ENCODE peak calls at places on chromosomes 3 and 15, in six cellular contexts. One of them, this sample, is unnamed.

GRCh38 chr3:57956119-57956832 is 51.9 kb upstream of the FLNB start:
- DNase-seq in GM18507: no peak
- DNase-seq in cerebellar nuclear complex: no peak
- DNase-seq in cardiac septum: no peak
- DNase-seq in lung microvascular endothelial cell: peak
- DNase-seq in HTR-8/SVneo: no peak
- DNase-seq in this sample: no peak

GRCh38 chr3:148790841-148791240 is 36.8 kb upstream of the CPB1 start:
- DNase-seq in GM18507: no peak
- DNase-seq in cerebellar nuclear complex: no peak
- DNase-seq in cardiac septum: no peak
- DNase-seq in lung microvascular endothelial cell: no peak
- DNase-seq in HTR-8/SVneo: no peak
- DNase-seq in this sample: no peak

GRCh38 chr3:63727248-63727647 is 74.8 kb downstream of the SNTN start:
- DNase-seq in GM18507: no peak
- DNase-seq in cerebellar nuclear complex: no peak
- DNase-seq in cardiac septum: no peak
- DNase-seq in lung microvascular endothelial cell: no peak
- DNase-seq in HTR-8/SVneo: no peak
- DNase-seq in this sample: no peak

GRCh38 chr3:100123112-100123511 is 8.8 kb upstream of the FILIP1L start:
- DNase-seq in GM18507: no peak
- DNase-seq in cerebellar nuclear complex: no peak
- DNase-seq in cardiac septum: no peak
- DNase-seq in lung microvascular endothelial cell: no peak
- DNase-seq in HTR-8/SVneo: no peak
- DNase-seq in this sample: no peak

GRCh38 chr3:191239439-191240035 is 40.5 kb downstream of the OSTN start:
- DNase-seq in GM18507: no peak
- DNase-seq in cerebellar nuclear complex: no peak
- DNase-seq in cardiac septum: no peak
- DNase-seq in lung microvascular endothelial cell: peak
- DNase-seq in HTR-8/SVneo: no peak
- DNase-seq in this sample: peak

GRCh38 chr15:92316586-92317295 is 76.9 kb upstream of the ST8SIA2 start:
- DNase-seq in GM18507: no peak
- DNase-seq in cerebellar nuclear complex: no peak
- DNase-seq in cardiac septum: no peak
- DNase-seq in lung microvascular endothelial cell: no peak
- DNase-seq in HTR-8/SVneo: no peak
- DNase-seq in this sample: no peak

GRCh38 chr3:154161806-154162205 is 40.6 kb downstream of the ARHGEF26 start:
- DNase-seq in GM18507: no peak
- DNase-seq in cerebellar nuclear complex: no peak
- DNase-seq in cardiac septum: no peak
- DNase-seq in lung microvascular endothelial cell: no peak
- DNase-seq in HTR-8/SVneo: no peak
- DNase-seq in this sample: no peak

GRCh38 chr3:127666684-127667083 is 6.1 kb upstream of the ABTB1 start:
- DNase-seq in GM18507: no peak
- DNase-seq in cerebellar nuclear complex: no peak
- DNase-seq in cardiac septum: peak
- DNase-seq in lung microvascular endothelial cell: no peak
- DNase-seq in HTR-8/SVneo: no peak
- DNase-seq in this sample: no peak

GRCh38 chr15:91956026-91956723 is 102.7 kb downstream of the SLCO3A1 start:
- DNase-seq in GM18507: no peak
- DNase-seq in cerebellar nuclear complex: no peak
- DNase-seq in cardiac septum: no peak
- DNase-seq in lung microvascular endothelial cell: no peak
- DNase-seq in HTR-8/SVneo: no peak
- DNase-seq in this sample: no peak

GRCh38 chr3:53719796-53720195 is 126.4 kb downstream of the CHDH start:
- DNase-seq in GM18507: no peak
- DNase-seq in cerebellar nuclear complex: no peak
- DNase-seq in cardiac septum: no peak
- DNase-seq in lung microvascular endothelial cell: no peak
- DNase-seq in HTR-8/SVneo: no peak
- DNase-seq in this sample: no peak

GRCh38 chr3:108461641-108462040 is 48.8 kb downstream of the MYH15 start:
- DNase-seq in GM18507: no peak
- DNase-seq in cerebellar nuclear complex: no peak
- DNase-seq in cardiac septum: no peak
- DNase-seq in lung microvascular endothelial cell: no peak
- DNase-seq in HTR-8/SVneo: no peak
- DNase-seq in this sample: no peak